ENCODE peak calls at places on chromosomes 11 and 22, in four cellular contexts. P is MM.1S, W is EL, Y is Right ventricle myocardium superior. M is an unnamed sample.

GRCh38 chr11:62423012-62423411 is 4.2 kb downstream of the SCGB1A1 start:
- DNase-seq in P (no peak), W (no peak), Y (no peak), M (no peak)

GRCh38 chr11:19077965-19078364 is 17.4 kb upstream of the MRGPRX2 start:
- DNase-seq in P (no peak), W (peak; percentile 47), Y (no peak), M (no peak)

GRCh38 chr22:39487826-39488520 is 14.1 kb upstream of the MIEF1 start:
- DNase-seq in P (no peak), W (no peak), Y (no peak), M (no peak)

GRCh38 chr11:26201411-26201810 is 130.5 kb upstream of the ANO3 start:
- DNase-seq in P (no peak), W (peak; percentile 28), Y (no peak), M (no peak)

GRCh38 chr11:69540118-69541000 is 58.9 kb downstream of the LINC01488 start:
- DNase-seq in P (no peak), W (no peak), Y (peak; percentile 66), M (no peak)

GRCh38 chr11:110096369-110096976 is 3.3 kb downstream of the ZC3H12C start:
- DNase-seq in P (no peak), W (no peak), Y (no peak), M (no peak)

GRCh38 chr11:111299111-111300026 is 1.0 kb downstream of the POU2AF3 start:
- DNase-seq in P (no peak), W (peak; percentile 43), Y (peak; percentile 76), M (no peak)

GRCh38 chr11:1335811-1336761 is 26.7 kb upstream of the TOLLIP start:
- DNase-seq in P (peak; percentile 87), W (peak; percentile 46), Y (peak; percentile 81), M (no peak)

GRCh38 chr22:39556970-39557811 is 13.4 kb upstream of the CACNA1I start:
- DNase-seq in P (no peak), W (no peak), Y (no peak), M (no peak)

GRCh38 chr11:64909653-64910343 is 7.2 kb downstream of the ATG2A start:
- DNase-seq in P (no peak), W (no peak), Y (no peak), M (no peak)

GRCh38 chr11:69312418-69313399 is 18.8 kb downstream of the MYEOV start:
- DNase-seq in P (no peak), W (no peak), Y (peak; percentile 69), M (no peak)

GRCh38 chr22:27605390-27605789 is 196.2 kb downstream of the MN1 start:
- DNase-seq in P (no peak), W (no peak), Y (no peak), M (no peak)

GRCh38 chr22:47373648-47374272 is 611.3 kb downstream of the TBC1D22A start:
- DNase-seq in P (no peak), W (no peak), Y (no peak), M (no peak)

GRCh38 chr11:117919326-117920275 is 9.6 kb downstream of the TMPRSS13 start:
- DNase-seq in P (no peak), W (no peak), Y (no peak), M (no peak)

GRCh38 chr22:36860821-36861659 is at the start of gene NCF4:
- DNase-seq in P (peak; percentile 63), W (no peak), Y (peak; percentile 81), M (peak; percentile 90)

GRCh38 chr11:133811850-133812685 is 33.2 kb downstream of the SPATA19 start:
- DNase-seq in P (no peak), W (no peak), Y (no peak), M (no peak)

GRCh38 chr11:31817621-31818493 is 6.7 kb upstream of the PAX6 start:
- DNase-seq in P (no peak), W (no peak), Y (no peak), M (no peak)

GRCh38 chr11:104390696-104391095 is 226.7 kb upstream of the PDGFD start:
- DNase-seq in P (no peak), W (peak; percentile 32), Y (no peak), M (no peak)

M was measured in GDM1.